ENCODE peak calls at places on chromosome 20, in six cellular contexts. Z, E, M, C, U and J are unnamed samples.

GRCh38 chr20:4045741-4046140 is 30.4 kb upstream of the RNF24 start:
- DNase-seq in M (no peak), E (peak; percentile 80), C (no peak), Z (no peak), U (no peak), J (peak; percentile 58)

GRCh38 chr20:50009521-50010454 is 27.0 kb downstream of the SNAI1 start:
- DNase-seq in E (no peak), U (no peak), C (no peak), M (no peak), Z (no peak), J (no peak)

GRCh38 chr20:50527068-50527605 is 17.0 kb downstream of the PTPN1 start:
- DNase-seq in U (no peak), Z (no peak), M (no peak), C (no peak), E (no peak), J (no peak)

GRCh38 chr20:4267242-4267641 is 251.9 kb upstream of the RNF24 start:
- DNase-seq in E (no peak), U (no peak), Z (no peak), M (no peak), C (no peak), J (no peak)

GRCh38 chr20:3720626-3721025 is 8.2 kb upstream of the SIGLEC1 start:
- DNase-seq in Z (no peak), E (no peak), U (no peak), M (no peak), C (no peak), J (no peak)

GRCh38 chr20:41150664-41151063 is 13.3 kb downstream of the PLCG1 start:
- DNase-seq in U (no peak), C (peak; percentile 21), M (no peak), Z (no peak), E (no peak), J (no peak)

GRCh38 chr20:50450961-50451752 is 59.0 kb upstream of the PTPN1 start:
- DNase-seq in E (no peak), M (peak; percentile 54), U (peak; percentile 68), Z (peak; percentile 41), C (peak; percentile 61), J (no peak)

GRCh38 chr20:41029150-41029872 is 689 bp downstream of the TOP1 start:
- DNase-seq in E (no peak), M (peak; percentile 59), Z (peak; percentile 34), U (peak; percentile 37), C (peak; percentile 36), J (peak; percentile 69)

GRCh38 chr20:57450931-57451330 is 59.7 kb downstream of the RBM38 start:
- DNase-seq in U (no peak), Z (no peak), M (no peak), C (no peak), E (no peak), J (no peak)

GRCh38 chr20:62624325-62624690 is 18.0 kb upstream of the SLCO4A1 start:
- DNase-seq in E (peak; percentile 40), Z (no peak), U (no peak), M (peak; percentile 33), C (no peak), J (no peak)
- TF ChIP-seq CTCF in E (peak; percentile 60), Z (no peak), U (no peak), M (no peak), C (no peak), J (no peak)

DNA sequence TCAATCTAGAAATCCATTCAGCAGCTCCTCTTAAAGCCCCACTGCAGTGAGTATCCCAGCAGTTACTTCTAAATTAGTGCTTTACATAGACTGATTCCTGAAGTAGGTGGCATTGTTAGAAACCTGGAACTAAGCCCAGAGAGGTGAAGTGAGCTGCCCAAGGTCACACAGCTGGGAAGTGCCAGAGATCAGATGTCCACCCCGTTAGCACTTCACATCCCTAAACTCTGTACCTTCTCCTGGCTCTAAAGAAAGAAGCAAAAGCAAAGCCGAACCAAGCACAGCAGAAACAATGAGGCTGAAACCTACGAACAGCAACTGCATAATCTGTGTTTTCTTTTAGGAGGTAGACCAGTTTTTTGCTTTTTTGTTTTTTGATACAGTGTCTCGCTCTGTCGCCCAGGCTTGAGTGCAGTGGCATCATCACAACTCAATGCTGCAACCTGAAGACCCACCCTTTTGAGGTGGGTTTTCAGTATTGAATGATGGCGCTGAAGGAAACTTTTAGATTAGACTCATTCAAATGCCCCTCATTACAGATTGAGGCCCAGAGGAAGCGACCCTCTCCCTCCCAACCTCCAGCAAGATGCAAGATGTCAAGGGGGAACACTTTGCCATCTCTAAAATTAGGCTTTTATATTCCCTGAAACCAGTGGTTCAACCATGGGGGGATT is 3.2 kb upstream of the ZMYND8 start:
- DNase-seq in U (no peak), Z (no peak), C (no peak), M (no peak), E (no peak), J (no peak)
- H3K27ac ChIP-seq in U (peak overlapping the region; percentile 83), Z (peak overlapping the region; percentile 97), C (peak overlapping the region; percentile 98), M (peak overlapping the region; percentile 100), E (peak overlapping the region; percentile 96), J (peak overlapping the region; percentile 100)

GRCh38 chr20:44904377-44904776 is 5.5 kb upstream of the PABPC1L start:
- DNase-seq in C (no peak), E (no peak), M (no peak), Z (no peak), U (no peak), J (no peak)
- TF ChIP-seq CTCF in C (no peak), E (no peak), M (no peak), Z (no peak), U (no peak), J (no peak)

GRCh38 chr20:33653900-33654596 is 8.1 kb upstream of the C20orf144 start:
- DNase-seq in Z (no peak), C (no peak), E (peak; percentile 62), U (peak; percentile 77), M (peak; percentile 96), J (peak; percentile 64)
- H3K27ac ChIP-seq in Z (no peak overlapping the region), C (no peak overlapping the region), E (no peak overlapping the region), U (peak overlapping the region; percentile 26), M (peak overlapping the region; percentile 93), J (no peak overlapping the region)

DNA sequence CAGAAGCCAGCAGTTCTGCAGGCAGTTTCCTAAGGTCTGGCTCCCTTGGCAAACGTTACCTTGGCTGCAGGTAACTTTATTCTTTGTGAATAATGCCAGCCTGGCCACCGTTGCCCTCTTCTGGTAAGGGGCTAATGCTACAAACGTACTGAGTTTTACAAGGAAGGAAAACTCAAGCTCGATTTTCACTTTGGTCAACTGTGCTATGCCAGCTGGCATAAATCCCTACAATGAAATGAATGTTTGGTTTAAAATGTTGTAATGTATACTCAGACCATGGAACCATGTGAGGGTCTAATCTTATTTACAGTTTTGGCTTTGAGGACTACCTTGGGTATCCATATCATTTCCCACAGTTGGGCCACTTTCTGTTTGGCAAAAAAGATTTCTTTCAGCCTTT is 101.4 kb downstream of the SLX4IP start:
- DNase-seq in U (no peak), Z (no peak), C (no peak), M (peak; percentile 64), E (peak; percentile 73), J (no peak)
- TF ChIP-seq CTCF in U (no peak), Z (peak; percentile 20), C (peak; percentile 33), M (peak; percentile 52), E (peak; percentile 77), J (peak; percentile 60)

DNA sequence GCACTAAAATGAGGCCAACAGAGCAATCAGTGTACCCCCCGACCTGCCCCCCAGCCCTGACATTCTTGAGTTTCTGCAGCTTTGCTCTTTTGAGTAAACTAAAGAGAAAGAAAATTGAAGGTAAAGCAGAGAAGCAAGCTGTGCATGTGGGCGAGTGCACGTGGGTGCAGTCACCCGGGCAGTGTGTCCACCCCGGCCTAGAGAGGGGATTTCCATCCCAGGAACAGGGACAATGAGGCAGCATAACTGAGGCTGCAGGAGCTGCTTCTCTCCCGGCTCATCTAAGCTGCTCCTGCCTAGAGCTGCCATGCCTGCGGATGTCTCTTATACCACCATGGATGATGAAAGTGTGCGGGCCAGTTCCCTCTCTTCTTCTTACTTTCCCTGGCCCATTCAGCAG is 16.8 kb downstream of the CASS4 start:
- DNase-seq in E (no peak), Z (no peak), M (no peak), C (no peak), U (no peak), J (no peak)
- H3K27ac ChIP-seq in E (no peak overlapping the region), Z (no peak overlapping the region), M (no peak overlapping the region), C (no peak overlapping the region), U (no peak overlapping the region), J (no peak overlapping the region)

DNA sequence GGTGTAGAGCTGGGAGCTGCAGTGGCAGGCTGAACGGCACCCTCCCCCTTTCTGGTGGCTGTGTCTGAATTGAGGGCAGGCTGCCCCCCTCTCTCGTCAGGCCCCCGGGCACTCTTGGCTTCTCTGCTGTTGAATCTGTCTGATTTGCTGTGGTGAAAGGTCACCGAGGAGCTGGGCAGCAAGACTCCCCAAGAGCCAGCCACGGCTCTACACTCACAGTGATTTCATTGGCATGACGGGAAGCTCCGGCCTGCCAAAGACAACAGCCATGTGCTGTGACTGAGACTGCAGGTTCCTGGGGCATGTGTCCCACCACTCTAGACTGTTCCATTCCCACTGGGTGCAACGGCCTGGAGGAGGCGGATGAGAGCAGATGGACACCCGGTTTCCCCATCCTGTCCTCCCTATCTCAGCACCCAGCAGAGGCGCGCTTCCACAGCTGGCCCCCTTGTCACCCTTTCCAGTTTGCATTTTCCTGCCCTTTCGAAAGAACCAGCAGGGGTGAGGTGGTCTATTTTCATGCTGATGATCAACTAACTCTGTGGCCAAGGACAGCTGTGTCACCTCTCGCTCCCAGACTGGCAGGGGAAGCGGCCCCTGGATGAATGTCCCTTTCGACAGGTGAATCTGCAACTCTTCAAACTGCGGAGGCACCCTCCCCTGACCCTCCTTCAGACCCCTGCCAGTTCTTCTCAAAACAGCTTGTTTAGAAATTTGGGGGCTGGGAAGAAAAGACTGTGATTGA is 2.2 kb downstream of the APCDD1L start:
- DNase-seq in M (no peak), Z (no peak), C (no peak), U (no peak), E (no peak), J (no peak)
- TF ChIP-seq CTCF in M (no peak), Z (no peak), C (no peak), U (no peak), E (no peak), J (no peak)

DNA sequence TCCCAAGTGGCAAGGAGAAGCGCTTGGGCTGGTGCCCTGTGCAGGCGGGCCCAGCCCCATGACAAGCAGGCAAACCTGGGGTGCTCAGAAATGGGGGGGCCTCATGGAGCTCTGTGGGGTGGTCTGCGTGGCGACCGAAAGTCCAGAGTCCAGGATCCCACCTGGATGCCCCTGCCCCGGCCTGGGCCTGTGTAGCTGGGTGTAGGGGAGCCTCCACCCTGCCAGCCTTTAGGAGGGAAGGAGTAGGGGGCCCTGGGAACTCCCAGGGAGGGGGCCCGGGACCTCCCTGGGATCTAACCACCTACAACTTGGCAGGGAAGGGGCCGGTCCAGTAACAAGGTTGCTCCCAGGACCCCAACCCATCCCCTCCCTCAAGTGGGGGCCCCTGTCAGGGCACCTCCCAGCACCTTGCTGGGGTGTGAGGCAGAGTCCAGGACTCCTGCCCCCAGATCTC is 4.5 kb upstream of the LAMA5 start:
- DNase-seq in M (no peak), Z (no peak), E (no peak), U (no peak), C (no peak), J (no peak)
- H3K27ac ChIP-seq in M (no peak overlapping the region), Z (no peak overlapping the region), E (no peak overlapping the region), U (no peak overlapping the region), C (peak overlapping the region; percentile 97), J (peak overlapping the region; percentile 100)

DNA sequence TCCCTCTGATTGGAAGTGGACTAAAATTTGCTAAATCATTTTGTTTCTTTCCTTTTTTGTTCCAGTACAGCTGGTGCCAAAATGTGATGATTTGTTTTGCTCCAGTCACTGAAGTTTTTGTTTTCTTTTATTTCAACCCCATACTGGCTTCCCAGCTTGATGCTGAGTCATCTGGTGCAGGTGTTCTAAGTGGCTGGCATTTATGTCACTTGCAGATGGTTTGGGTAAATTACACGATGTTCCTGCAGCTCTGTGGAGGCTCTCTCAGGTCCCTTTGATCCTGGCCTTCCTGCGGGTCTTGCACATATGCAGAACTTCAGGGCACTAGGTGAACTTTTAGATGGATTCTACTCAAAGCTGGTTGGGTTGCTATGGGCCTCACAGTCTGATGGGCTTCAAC is 577.7 kb downstream of the HAO1 start:
- DNase-seq in E (no peak), Z (no peak), M (no peak), U (no peak), C (no peak), J (no peak)
- TF ChIP-seq CTCF in E (no peak), Z (no peak), M (no peak), U (no peak), C (no peak), J (no peak)